ENCODE peak calls at places on chromosome 2, in seven cellular contexts. T, G, V, M, B, A and F are unnamed samples.

GRCh38 chr2:12155308-12156061 is 409.1 kb downstream of the LPIN1 start:
- DNase-seq in A (peak; percentile 21), V (peak; percentile 93), M (no peak), G (no peak), B (no peak), T (no peak), F (peak; percentile 73)

GRCh38 chr2:215137741-215138340 is 585 bp downstream of the ABCA12 start:
- DNase-seq in T (peak; percentile 45), B (no peak), G (no peak), V (peak; percentile 42), M (no peak), A (no peak), F (peak; percentile 93)

GRCh38 chr2:86293612-86294011 is 43.8 kb downstream of the REEP1 start:
- DNase-seq in G (no peak), M (no peak), B (no peak), T (no peak), V (no peak), A (no peak), F (peak; percentile 18)

GRCh38 chr2:238942941-238943715 is 95.2 kb downstream of the TWIST2 start:
- DNase-seq in M (no peak), T (no peak), V (peak; percentile 64), B (no peak), G (no peak), A (no peak), F (no peak)

GRCh38 chr2:55985406-55985805 is 61.8 kb upstream of the EFEMP1 start:
- DNase-seq in B (no peak), V (no peak), G (no peak), M (no peak), A (no peak), T (no peak), F (no peak)

GRCh38 chr2:158142568-158143332 is 41.1 kb downstream of the UPP2 start:
- DNase-seq in T (no peak), B (no peak), G (no peak), V (no peak), A (no peak), M (no peak), F (peak; percentile 6)

GRCh38 chr2:64537991-64538390 is 13.9 kb downstream of the AFTPH start:
- DNase-seq in G (no peak), A (no peak), M (no peak), V (peak; percentile 44), B (no peak), T (no peak), F (no peak)

GRCh38 chr2:23360571-23361125 is 24.3 kb upstream of the KLHL29 start:
- DNase-seq in G (no peak), M (no peak), V (peak; percentile 28), A (no peak), T (no peak), B (no peak), F (no peak)

GRCh38 chr2:240446618-240447175 is 11.2 kb downstream of the GPC1 start:
- DNase-seq in T (no peak), G (no peak), B (no peak), A (no peak), V (no peak), M (peak; percentile 9), F (no peak)

GRCh38 chr2:74138219-74138951 is 9.3 kb downstream of the BOLA3 start:
- DNase-seq in B (no peak), A (no peak), T (no peak), G (no peak), M (no peak), V (no peak), F (no peak)

GRCh38 chr2:108621689-108622681 is 87.7 kb downstream of the LIMS1 start:
- DNase-seq in B (no peak), M (no peak), A (no peak), T (no peak), G (no peak), V (no peak), F (no peak)

GRCh38 chr2:48619526-48619925 is 1.9 kb downstream of the GTF2A1L start:
- DNase-seq in V (no peak), T (no peak), M (no peak), G (no peak), B (no peak), A (no peak), F (no peak)

DNA sequence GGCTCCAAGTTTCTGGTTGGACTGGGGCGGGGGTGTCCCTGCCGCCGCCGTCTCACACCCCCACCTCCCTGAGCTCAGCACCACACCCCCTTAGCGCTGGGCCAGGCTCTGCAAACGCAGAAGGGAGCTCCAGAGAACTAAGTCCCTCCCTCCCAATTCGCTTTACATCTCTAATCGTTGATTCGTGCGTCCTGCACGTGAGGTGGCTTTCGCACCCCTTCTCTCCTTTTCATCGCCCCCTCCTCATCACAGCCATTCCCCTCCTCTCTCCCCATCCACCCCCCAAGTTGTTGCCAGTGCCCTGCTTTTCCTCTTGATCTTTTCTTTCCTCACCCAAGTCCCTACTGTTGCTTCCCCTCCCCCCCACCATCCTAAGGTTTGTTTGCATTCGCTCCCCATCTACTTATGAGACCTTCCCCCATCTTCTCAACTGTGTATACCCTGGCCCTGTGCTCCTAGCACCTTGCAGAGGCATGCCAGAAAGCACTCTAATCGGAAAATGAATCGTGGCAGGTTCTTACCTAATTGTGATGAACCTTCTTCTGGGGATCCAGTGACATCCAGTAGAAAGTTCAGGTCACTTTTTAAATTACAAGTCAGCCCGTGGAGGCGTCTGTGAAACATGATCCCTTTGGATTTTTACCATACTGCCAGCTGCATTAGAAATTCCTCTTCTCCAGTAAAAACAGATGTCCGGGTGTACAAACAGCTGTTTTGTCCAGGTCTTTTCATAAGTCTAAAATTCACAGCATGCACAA is 607 bp upstream of the ATL2 start:
- DNase-seq in B (no peak), T (no peak), G (no peak), M (no peak), A (no peak), V (peak; percentile 75), F (peak; percentile 23)
- TF ChIP-seq CTCF in B (no peak), T (no peak), G (no peak), M (no peak), A (no peak), V (no peak), F (no peak)

GRCh38 chr2:20157606-20157970 is 67.3 kb downstream of the SDC1 start:
- DNase-seq in T (no peak), M (no peak), B (no peak), A (no peak), G (no peak), V (peak; percentile 54), F (no peak)
- H3K4me3 ChIP-seq in T (no peak overlapping the region), M (no peak overlapping the region), B (no peak overlapping the region), A (no peak overlapping the region), G (no peak overlapping the region), V (no peak overlapping the region), F (no peak overlapping the region)

DNA sequence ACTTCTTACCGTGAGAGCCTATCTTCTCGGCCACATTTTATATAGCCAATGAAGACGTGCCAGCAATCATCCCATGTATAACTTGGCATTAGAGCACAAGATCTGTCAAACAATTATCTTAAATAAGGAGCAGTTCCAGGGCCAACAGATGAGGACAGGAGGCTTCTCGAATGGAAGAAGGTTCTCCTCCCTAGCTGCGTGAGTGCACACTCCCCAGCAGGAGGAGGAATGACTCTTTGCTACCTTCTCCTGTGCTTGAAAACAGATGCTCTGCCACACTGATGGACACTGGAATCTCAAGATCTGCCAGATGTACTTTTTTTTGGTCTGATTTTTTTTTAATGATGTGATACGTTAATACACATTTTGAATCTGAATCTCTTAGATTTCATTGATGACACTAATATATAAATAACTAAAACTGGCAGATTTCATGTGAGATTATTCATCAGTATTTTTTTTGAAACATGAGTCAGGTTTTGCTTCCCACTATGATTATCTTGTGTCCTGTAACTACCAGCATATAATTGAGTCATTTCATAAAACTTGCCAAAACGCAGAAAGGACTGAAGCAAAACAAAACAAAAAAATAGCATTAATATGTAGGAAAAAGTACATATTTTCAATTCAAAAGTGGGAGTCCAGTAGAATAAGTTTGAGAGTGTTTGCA is 626 bp upstream of the VIT start:
- DNase-seq in A (no peak), M (no peak), G (no peak), V (peak; percentile 73), T (no peak), B (no peak), F (peak; percentile 57)
- TF ChIP-seq CTCF in A (no peak), M (no peak), G (no peak), V (peak; percentile 11), T (no peak), B (peak; percentile 22), F (peak; percentile 38)

GRCh38 chr2:70328921-70329561 is 27.2 kb upstream of the FAM136A start:
- DNase-seq in V (no peak), M (no peak), B (no peak), A (peak; percentile 61), G (no peak), T (peak; percentile 22), F (peak; percentile 99)
- H3K4me3 ChIP-seq in V (no peak overlapping the region), M (no peak overlapping the region), B (no peak overlapping the region), A (no peak overlapping the region), G (no peak overlapping the region), T (no peak overlapping the region), F (no peak overlapping the region)

GRCh38 chr2:117858892-117859531 is 44.5 kb downstream of the DDX18 start:
- DNase-seq in M (no peak), B (no peak), G (no peak), T (no peak), A (no peak), V (no peak), F (no peak)
- TF ChIP-seq CTCF in M (no peak), B (no peak), G (no peak), T (no peak), A (no peak), V (no peak), F (no peak)

GRCh38 chr2:176516051-176516601 is 246.9 kb downstream of the MTX2 start:
- DNase-seq in V (no peak), B (no peak), T (no peak), G (no peak), M (no peak), A (no peak), F (no peak)
- H3K4me3 ChIP-seq in V (no peak overlapping the region), B (no peak overlapping the region), T (no peak overlapping the region), G (no peak overlapping the region), M (no peak overlapping the region), A (no peak overlapping the region), F (no peak overlapping the region)

GRCh38 chr2:139031722-139032121 is 251.5 kb upstream of the NXPH2 start:
- DNase-seq in T (no peak), V (no peak), G (no peak), B (no peak), A (no peak), M (no peak), F (peak; percentile 53)
- TF ChIP-seq CTCF in T (no peak), V (no peak), G (no peak), B (no peak), A (peak; percentile 33), M (no peak), F (peak; percentile 37)